ENCODE peak calls at places on chromosome 16, in five cellular contexts. P is right lobe of liver, S is cardiac muscle cell, V is mucosa of descending colon, C is heart left ventricle. G is an unnamed sample.

GRCh38 chr16:27625050-27625697 is 75.2 kb downstream of the KATNIP start:
- DNase-seq in S (no peak), P (no peak), C (peak; percentile 37), V (peak; percentile 33), G (peak; percentile 10)

GRCh38 chr16:85329059-85329812 is 217.0 kb upstream of the CIBAR2 start:
- DNase-seq in C (no peak), S (no peak), V (peak; percentile 72), P (no peak), G (no peak)

GRCh38 chr16:81997738-81998137 is 13.5 kb downstream of the SDR42E1 start:
- DNase-seq in V (no peak), C (no peak), S (no peak), P (no peak), G (no peak)

GRCh38 chr16:46688101-46688656 is 799 bp downstream of the VPS35 start:
- DNase-seq in V (peak; percentile 63), C (peak; percentile 52), S (no peak), P (peak; percentile 58), G (no peak)

GRCh38 chr16:23152386-23153178 is 3.3 kb upstream of the USP31 start:
- DNase-seq in P (no peak), S (no peak), V (no peak), C (no peak), G (no peak)

GRCh38 chr16:55494994-55495421 is 13.9 kb upstream of the LPCAT2 start:
- DNase-seq in S (peak; percentile 42), V (peak; percentile 67), P (no peak), C (no peak), G (peak; percentile 68)

GRCh38 chr16:17590711-17591654 is 120.2 kb upstream of the XYLT1 start:
- DNase-seq in V (no peak), S (no peak), P (no peak), C (no peak), G (no peak)

GRCh38 chr16:57476546-57477410 is 9.5 kb downstream of the DOK4 start:
- DNase-seq in P (no peak), S (peak; percentile 32), V (no peak), C (no peak), G (no peak)

GRCh38 chr16:89489731-89490385 is 503 bp downstream of the ANKRD11 start:
- DNase-seq in S (no peak), C (no peak), P (no peak), V (no peak), G (no peak)

GRCh38 chr16:49839462-49839825 is 16.5 kb downstream of the ZNF423 start:
- DNase-seq in V (no peak), C (no peak), P (no peak), S (no peak), G (no peak)
- H3K4me1 ChIP-seq in V (peaks cover 3% of the 10 kb centered on the region), C (peaks cover 52% of the 10 kb centered on the region), P (no peaks in the 10 kb centered on the region), S (peaks cover 20% of the 10 kb centered on the region), G (peaks cover 54% of the 10 kb centered on the region)

GRCh38 chr16:11572301-11572995 is 14.3 kb downstream of the LITAF start:
- DNase-seq in C (no peak), S (no peak), V (no peak), P (no peak), G (no peak)

GRCh38 chr16:11571549-11571948 is 15.2 kb downstream of the LITAF start:
- DNase-seq in C (no peak), P (no peak), V (no peak), S (no peak), G (no peak)

GRCh38 chr16:11576427-11577289 is 10.1 kb downstream of the LITAF start:
- DNase-seq in P (no peak), S (no peak), C (no peak), V (no peak), G (no peak)

GRCh38 chr16:11570796-11571195 is 15.9 kb downstream of the LITAF start:
- DNase-seq in V (no peak), S (no peak), P (no peak), C (no peak), G (no peak)

GRCh38 chr16:11575223-11575589 is 11.5 kb downstream of the LITAF start:
- DNase-seq in S (no peak), P (no peak), C (no peak), V (no peak), G (no peak)
- H3K4me1 ChIP-seq in S (no peaks in the 10 kb centered on the region), P (no peaks in the 10 kb centered on the region), C (peaks cover 18% of the 10 kb centered on the region), V (peaks cover 25% of the 10 kb centered on the region), G (peaks cover 8% of the 10 kb centered on the region)

GRCh38 chr16:19132898-19133297 is 19.1 kb downstream of the ITPRIPL2 start:
- DNase-seq in S (no peak), C (no peak), V (no peak), P (no peak), G (no peak)
- H3K4me1 ChIP-seq in S (no peaks in the 10 kb centered on the region), C (peaks cover 67% of the 10 kb centered on the region), V (peaks cover 44% of the 10 kb centered on the region), P (peaks cover 6% of the 10 kb centered on the region), G (peaks cover 11% of the 10 kb centered on the region)

GRCh38 chr16:8832383-8833100 is 34.9 kb downstream of the PMM2 start:
- DNase-seq in V (no peak), C (no peak), S (no peak), P (no peak), G (no peak)
- H3K4me1 ChIP-seq in V (no peaks in the 10 kb centered on the region), C (peaks cover 4% of the 10 kb centered on the region), S (no peaks in the 10 kb centered on the region), P (no peaks in the 10 kb centered on the region), G (peaks cover 4% of the 10 kb centered on the region)

G was measured in heart right ventricle.